ENCODE peak calls at places on chromosome 21, in six cellular contexts. F, Z, I, N, A and Q are unnamed samples. For H3K27me3 and H3K36me3, the result is how much of the 10 kb centered on the place peaks cover.

GRCh38 chr21:30714946-30715345 is 3.6 kb downstream of the KRTAP21-3 start:
- DNase-seq in I (no peak), F (no peak), A (no peak), N (no peak), Z (no peak), Q (no peak)

GRCh38 chr21:27802816-27803475 is 836.1 kb upstream of the ADAMTS5 start:
- DNase-seq in N (peak), A (peak), Z (no peak), I (no peak), F (peak), Q (peak)

GRCh38 chr21:35163381-35163780 is 114.3 kb upstream of the RUNX1 start:
- DNase-seq in A (peak), Z (no peak), N (no peak), I (no peak), F (peak), Q (no peak)

GRCh38 chr21:44846485-44847260 is 26.8 kb downstream of the PTTG1IP start:
- DNase-seq in I (no peak), F (no peak), A (peak), Z (no peak), N (peak), Q (no peak)

GRCh38 chr21:38920631-38921398 is 115.1 kb downstream of the ETS2 start:
- DNase-seq in N (no peak), A (peak), I (no peak), F (peak), Z (no peak), Q (no peak)

GRCh38 chr21:14684071-14684470 is 138.0 kb upstream of the SAMSN1 start:
- DNase-seq in Z (no peak), F (no peak), A (no peak), I (no peak), N (no peak), Q (no peak)

GRCh38 chr21:46509760-46510159 is 51.1 kb downstream of the DIP2A start:
- DNase-seq in Z (no peak), A (peak), I (peak), F (peak), N (peak), Q (no peak)

GRCh38 chr21:45954271-45954670 is 27.3 kb upstream of the COL6A1 start:
- DNase-seq in I (no peak), A (no peak), N (peak), Z (no peak), F (peak), Q (peak)

GRCh38 chr21:46000731-46001641 is 19.4 kb downstream of the COL6A1 start:
- DNase-seq in N (no peak), I (peak), Z (no peak), F (no peak), A (no peak), Q (peak)

GRCh38 chr21:25107708-25108107 is 499.6 kb downstream of the MRPL39 start:
- DNase-seq in Z (no peak), F (peak), A (peak), N (peak), I (no peak), Q (no peak)

GRCh38 chr21:39660191-39660590 is 47.5 kb downstream of the B3GALT5 start:
- DNase-seq in Z (no peak), A (peak), I (peak), N (peak), F (peak), Q (no peak)

GRCh38 chr21:40844935-40845334 is 2.0 kb downstream of the DSCAM start:
- DNase-seq in A (no peak), I (no peak), Z (no peak), N (no peak), F (no peak), Q (no peak)

GRCh38 chr21:30391615-30392014 is 4.2 kb upstream of the KRTAP13-1 start:
- DNase-seq in I (no peak), F (no peak), Z (no peak), A (no peak), N (no peak), Q (no peak)

GRCh38 chr21:27954806-27955205 is 987.9 kb upstream of the ADAMTS5 start:
- DNase-seq in F (peak), I (no peak), A (peak), N (no peak), Z (no peak), Q (no peak)

GRCh38 chr21:14836950-14837349 is 227.8 kb downstream of the NRIP1 start:
- DNase-seq in N (no peak), Z (no peak), A (peak), F (no peak), I (no peak), Q (no peak)

GRCh38 chr21:29148535-29148934 is 18.1 kb downstream of the MAP3K7CL start:
- DNase-seq in I (no peak), Z (no peak), N (no peak), A (peak), F (peak), Q (no peak)

GRCh38 chr21:45423201-45423955 is 18.4 kb downstream of the COL18A1 start:
- DNase-seq in N (no peak), I (no peak), A (no peak), F (no peak), Z (no peak), Q (no peak)

GRCh38 chr21:45187646-45188045 is 100.0 kb downstream of the POFUT2 start:
- DNase-seq in F (peak), N (no peak), A (no peak), Z (no peak), I (no peak), Q (no peak)

GRCh38 chr21:29209696-29210095 is 79.3 kb downstream of the MAP3K7CL start:
- DNase-seq in Z (no peak), A (peak), N (no peak), I (no peak), F (no peak), Q (no peak)

GRCh38 chr21:22120616-22121266 is 1122.5 kb downstream of the NCAM2 start:
- DNase-seq in N (no peak), F (peak), I (no peak), A (no peak), Z (no peak), Q (peak)

GRCh38 chr21:43867332-43867703 is 2.3 kb downstream of the AGPAT3 start:
- DNase-seq in I (no peak), Z (no peak), F (no peak), N (no peak), A (no peak), Q (no peak)

GRCh38 chr21:28521932-28522826 is 470.5 kb downstream of the LTN1 start:
- DNase-seq in I (no peak), Z (no peak), F (peak), A (peak), N (peak), Q (no peak)

GRCh38 chr21:45153358-45154318 is 79.3 kb downstream of the ADARB1 start:
- DNase-seq in F (peak), A (peak), I (no peak), Z (no peak), N (no peak), Q (no peak)

GRCh38 chr21:41133896-41134522 is 34.0 kb upstream of the BACE2 start:
- DNase-seq in A (peak), I (no peak), N (peak), Z (peak), F (peak), Q (peak)

GRCh38 chr21:35275776-35276175 is 226.7 kb upstream of the RUNX1 start:
- DNase-seq in F (no peak), I (no peak), A (peak), N (no peak), Z (no peak), Q (no peak)

GRCh38 chr21:38989745-38990423 is 184.2 kb downstream of the ETS2 start:
- DNase-seq in F (peak), I (no peak), A (peak), N (peak), Z (no peak), Q (no peak)

GRCh38 chr21:44850905-44851657 is 22.4 kb downstream of the PTTG1IP start:
- DNase-seq in Z (no peak), N (no peak), A (no peak), I (no peak), F (no peak), Q (no peak)

GRCh38 chr21:46112731-46113215 is 14.9 kb downstream of the COL6A2 start:
- DNase-seq in I (peak), Z (no peak), N (no peak), A (no peak), F (no peak), Q (no peak)

GRCh38 chr21:45421071-45421845 is 16.3 kb downstream of the COL18A1 start:
- DNase-seq in Z (no peak), F (no peak), A (no peak), N (no peak), I (no peak), Q (no peak)

GRCh38 chr21:44985441-44986401 is 45.9 kb downstream of the SLX9 start:
- DNase-seq in I (no peak), Z (no peak), F (no peak), A (no peak), N (no peak), Q (no peak)

GRCh38 chr21:43835061-43835460 is 30.0 kb upstream of the AGPAT3 start:
- DNase-seq in F (no peak), I (no peak), Z (no peak), A (no peak), N (no peak), Q (peak)

GRCh38 chr21:14923468-14923867 is 141.3 kb downstream of the NRIP1 start:
- DNase-seq in F (peak), N (no peak), Z (no peak), A (peak), I (no peak), Q (no peak)

GRCh38 chr21:40345700-40346099 is 478.5 kb downstream of the PCP4 start:
- DNase-seq in N (no peak), F (no peak), I (no peak), A (no peak), Z (no peak), Q (no peak)

GRCh38 chr21:41120997-41121396 is 47.0 kb upstream of the BACE2 start:
- DNase-seq in Z (no peak), I (no peak), F (no peak), N (no peak), A (no peak), Q (no peak)

GRCh38 chr21:14482165-14482564 is 64.0 kb downstream of the SAMSN1 start:
- DNase-seq in A (no peak), F (no peak), Z (no peak), I (no peak), N (no peak), Q (no peak)

GRCh38 chr21:14273736-14274538 is 58.0 kb downstream of the RBM11 start:
- DNase-seq in N (no peak), F (no peak), Z (no peak), A (no peak), I (peak), Q (peak)

GRCh38 chr21:40837456-40837855 is 9.5 kb downstream of the DSCAM start:
- DNase-seq in F (no peak), I (no peak), Z (no peak), N (no peak), A (no peak), Q (no peak)

GRCh38 chr21:45421846-45422775 is 17.1 kb downstream of the COL18A1 start:
- DNase-seq in A (no peak), F (no peak), N (no peak), Z (no peak), I (no peak), Q (no peak)

GRCh38 chr21:45078877-45079281 is 4.5 kb downstream of the ADARB1 start:
- DNase-seq in F (peak), A (peak), N (peak), I (no peak), Z (no peak), Q (no peak)

GRCh38 chr21:31952828-31953227 is 80.0 kb downstream of the HUNK start:
- DNase-seq in A (no peak), F (no peak), I (no peak), N (no peak), Z (no peak), Q (no peak)

GRCh38 chr21:31959881-31960280 is 87.1 kb downstream of the HUNK start:
- DNase-seq in A (no peak), I (no peak), N (no peak), F (no peak), Z (no peak), Q (no peak)

GRCh38 chr21:31961704-31962103 is 88.9 kb downstream of the HUNK start:
- DNase-seq in I (no peak), F (no peak), A (no peak), N (no peak), Z (no peak), Q (no peak)

GRCh38 chr21:31961027-31961426 is 88.2 kb downstream of the HUNK start:
- DNase-seq in A (no peak), N (no peak), Z (no peak), I (no peak), F (no peak), Q (no peak)

GRCh38 chr21:31957631-31958030 is 84.8 kb downstream of the HUNK start:
- DNase-seq in Z (no peak), I (no peak), F (no peak), N (no peak), A (no peak), Q (no peak)
- H3K27me3 ChIP-seq in Z (under half), I (under half), F (under half), N (under half), A (under half), Q (under half)

DNA sequence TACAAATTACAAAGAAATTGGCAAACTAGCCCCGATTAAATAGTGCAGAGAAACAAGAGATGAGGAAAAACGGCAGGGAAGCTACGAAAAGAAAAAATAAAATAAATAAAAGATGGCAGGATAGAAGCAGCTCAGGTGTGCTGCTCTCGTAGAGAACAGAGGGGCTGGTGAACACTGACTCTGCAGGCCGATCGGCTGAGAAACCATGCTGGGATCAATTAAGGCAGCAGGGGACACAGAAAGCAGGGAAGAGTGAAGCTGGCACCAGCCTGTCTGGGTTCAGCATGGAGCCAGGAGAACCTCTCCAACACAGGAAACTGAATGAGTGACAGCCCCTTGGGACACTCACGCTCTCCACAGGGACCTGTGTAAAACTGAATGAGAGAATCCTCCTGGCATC is 39.5 kb upstream of the TMPRSS15 start:
- DNase-seq in I (no peak), A (no peak), F (no peak), Z (no peak), N (no peak), Q (no peak)
- H3K4me3 ChIP-seq in I (no peak), A (no peak), F (no peak), Z (no peak), N (no peak), Q (no peak)

GRCh38 chr21:32371913-32372314 is 20.9 kb downstream of the URB1 start:
- DNase-seq in N (peak), F (peak), A (peak), Z (no peak), I (no peak), Q (no peak)
- H3K36me3 ChIP-seq in N (under half), F (under half), A (under half), Z (under half), I (under half), Q (under half)

DNA sequence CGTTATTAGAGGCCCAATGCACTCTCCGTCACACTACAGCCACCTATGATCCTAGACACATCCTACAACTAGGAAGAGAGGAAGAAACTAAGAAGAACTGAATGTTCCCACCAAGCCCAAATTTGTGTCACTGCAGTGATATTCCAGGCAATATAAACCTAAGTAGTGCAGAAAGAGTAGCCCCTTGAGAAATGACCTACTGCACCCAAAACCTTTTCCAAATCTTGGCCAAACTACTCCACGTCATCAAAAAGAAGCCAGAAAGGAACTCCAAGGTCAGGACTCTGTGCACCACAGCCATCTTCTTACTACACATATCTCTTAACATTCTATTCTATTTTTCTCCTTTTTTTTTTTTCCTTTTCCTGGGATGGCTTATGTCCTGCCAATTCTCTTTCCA is 60.2 kb downstream of the ADAMTS1 start:
- DNase-seq in N (no peak), I (no peak), F (no peak), A (no peak), Z (no peak), Q (no peak)
- H3K27me3 ChIP-seq in N (under half), I (under half), F (under half), A (under half), Z (under half), Q (under half)

DNA sequence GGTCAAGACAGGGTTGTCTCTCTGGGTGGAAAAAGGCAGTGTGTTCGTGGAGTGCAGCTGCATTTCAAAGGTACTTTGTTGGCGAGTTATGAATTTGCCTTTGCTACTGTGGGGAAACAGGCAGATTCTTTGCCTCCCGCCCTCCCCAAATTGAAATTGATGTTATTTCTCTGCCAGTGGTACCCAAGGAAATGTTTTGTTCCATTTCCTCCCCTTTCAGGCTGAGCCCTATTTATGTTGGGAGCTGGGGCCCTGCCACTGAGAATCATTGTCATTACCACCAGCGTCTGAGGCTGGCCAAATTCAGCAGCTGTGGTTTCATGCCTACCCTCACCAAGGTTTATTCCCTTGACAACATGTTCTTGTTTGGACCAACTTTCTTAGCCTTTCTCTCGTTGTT is 48.5 kb upstream of the OLIG2 start:
- DNase-seq in F (no peak), A (no peak), I (no peak), Z (no peak), N (no peak), Q (peak)
- H3K4me3 ChIP-seq in F (no peak), A (no peak), I (no peak), Z (no peak), N (no peak), Q (no peak)

DNA sequence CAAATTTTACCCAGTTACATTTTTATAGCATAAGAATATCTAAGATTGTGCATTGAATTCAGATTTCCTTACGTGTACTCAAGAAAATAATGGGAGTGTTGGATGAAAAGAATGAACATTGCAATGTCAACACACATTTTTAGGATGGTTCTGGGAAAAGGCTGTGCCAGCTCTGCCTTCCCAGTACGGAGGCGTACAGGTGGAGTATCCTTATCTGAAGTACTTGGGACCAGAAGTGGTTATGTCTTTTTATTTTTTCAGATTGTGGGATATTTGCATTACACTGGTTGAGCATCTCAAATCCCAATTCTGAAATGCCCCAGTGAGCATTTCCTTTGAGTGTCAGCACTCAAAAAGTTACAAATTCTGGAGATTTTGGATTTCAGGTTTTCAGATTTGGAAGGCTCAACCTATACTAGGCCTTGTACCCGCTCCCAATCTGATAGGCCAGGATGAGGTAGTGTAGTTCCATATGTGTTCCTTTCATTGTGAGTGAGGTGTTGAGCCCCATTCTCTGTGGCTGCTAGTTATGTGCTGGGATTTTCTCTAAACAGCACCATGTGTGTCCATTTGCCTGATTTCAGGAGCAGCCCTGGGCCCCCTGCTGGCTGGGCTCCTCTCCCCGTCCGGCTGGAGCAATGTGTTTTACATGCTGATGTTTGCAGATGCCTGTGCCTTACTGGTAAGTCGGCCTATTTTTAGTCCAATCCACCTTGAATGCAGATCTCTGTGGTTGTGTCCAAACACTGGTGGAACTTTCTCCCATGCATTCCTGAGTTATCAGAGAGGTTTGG is 60.8 kb downstream of the SLC37A1 start:
- DNase-seq in Z (no peak), A (peak), I (peak), N (peak), F (peak), Q (no peak)
- H3K36me3 ChIP-seq in Z (under half), A (under half), I (under half), N (under half), F (under half), Q (under half)

GRCh38 chr21:36704281-36704957 is 5.5 kb downstream of the SIM2 start:
- DNase-seq in Z (no peak), A (peak), N (no peak), F (no peak), I (no peak), Q (peak)

GRCh38 chr21:36703123-36703522 is 4.2 kb downstream of the SIM2 start:
- DNase-seq in Z (no peak), N (no peak), F (no peak), I (no peak), A (no peak), Q (peak)

GRCh38 chr21:36704958-36705678 is 6.2 kb downstream of the SIM2 start:
- DNase-seq in Z (no peak), A (peak), N (no peak), F (no peak), I (no peak), Q (peak)

GRCh38 chr21:36702622-36702968 is 3.7 kb downstream of the SIM2 start:
- DNase-seq in I (no peak), A (no peak), Z (no peak), F (no peak), N (no peak), Q (peak)

DNA sequence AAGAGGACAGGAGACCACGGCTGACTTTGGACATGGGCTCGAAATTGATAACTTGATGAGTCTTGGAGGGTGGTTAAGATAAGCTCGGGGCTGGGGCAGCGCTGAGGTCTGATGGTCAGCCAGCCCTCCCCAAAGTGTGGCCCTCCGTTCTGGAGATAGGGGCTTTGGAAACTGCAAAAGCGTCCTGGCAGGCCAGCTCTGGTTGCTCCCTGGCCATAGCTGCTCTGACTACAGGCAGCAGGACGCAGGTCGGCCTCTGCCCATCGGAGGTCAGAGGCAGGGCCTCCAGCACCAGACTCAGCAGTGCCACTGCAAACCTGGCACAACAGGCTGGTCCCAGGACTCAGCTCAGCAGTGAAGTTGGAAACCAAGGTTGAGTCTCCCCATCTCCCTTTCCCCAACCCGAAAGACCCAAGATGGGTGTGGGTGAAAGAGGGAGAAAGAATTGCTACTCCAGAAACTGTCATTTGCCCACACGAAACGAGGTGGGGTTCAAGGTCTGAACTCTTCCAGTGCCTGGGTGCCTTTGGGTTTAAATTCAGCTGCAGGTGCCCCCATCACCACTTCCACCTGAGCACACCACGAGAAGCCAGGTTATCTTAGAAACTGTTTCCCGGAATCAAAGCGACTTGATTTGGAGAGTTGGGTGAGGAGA is 4.8 kb downstream of the SIM2 start:
- DNase-seq in N (no peak), I (no peak), Z (no peak), A (no peak), F (no peak), Q (peak)
- H3K27me3 ChIP-seq in N (half or more), I (under half), Z (under half), A (half or more), F (half or more), Q (half or more)

GRCh38 chr21:16117331-16117730 is 387.5 kb downstream of the USP25 start:
- DNase-seq in I (no peak), F (no peak), A (no peak), Z (no peak), N (no peak), Q (no peak)
- H3K4me3 ChIP-seq in I (no peak), F (no peak), A (no peak), Z (no peak), N (no peak), Q (no peak)